ENCODE peak calls at places on chromosome 17, in seven cellular contexts. R is hepatocyte, V is neural progenitor cell, F is H9, U is SK-N-SH, S is endothelial cell of umbilical vein, W is fibroblast of lung. O is an unnamed sample.

GRCh38 chr17:55238931-55239297 is 25.8 kb upstream of the HLF start:
- DNase-seq in R (peak; percentile 41), V (peak; percentile 42), F (peak; percentile 64), U (peak; percentile 55), S (no peak), W (no peak), O (no peak)

GRCh38 chr17:7001562-7001961 is 5.7 kb downstream of the ALOX12 start:
- DNase-seq in R (no peak), V (peak; percentile 52), F (peak; percentile 76), U (no peak), S (peak; percentile 59), W (no peak), O (no peak)

GRCh38 chr17:47956818-47957590 is 679 bp downstream of the PRR15L start:
- DNase-seq in R (peak; percentile 47), V (no peak), F (no peak), U (no peak), S (no peak), W (no peak), O (no peak)

GRCh38 chr17:14373587-14374259 is 72.8 kb downstream of the HS3ST3B1 start:
- DNase-seq in R (peak; percentile 44), V (no peak), F (no peak), U (no peak), S (no peak), W (no peak), O (peak; percentile 58)

GRCh38 chr17:8359769-8360168 is 16.7 kb downstream of the KRABD2 start:
- DNase-seq in R (no peak), V (no peak), F (no peak), U (no peak), S (peak; percentile 95), W (peak; percentile 91), O (peak; percentile 71)

GRCh38 chr17:4584125-4584834 is at the start of gene SMTNL2:
- DNase-seq in R (peak; percentile 83), V (peak; percentile 72), F (peak; percentile 68), U (peak; percentile 64), S (no peak), W (no peak), O (no peak)

GRCh38 chr17:49993423-49994037 is 1.5 kb downstream of the DLX3 start:
- DNase-seq in R (peak; percentile 64), V (peak; percentile 76), F (peak; percentile 86), U (peak; percentile 71), S (no peak), W (peak; percentile 23), O (no peak)

GRCh38 chr17:48644159-48644558 is 18.0 kb upstream of the HOXB9 start:
- DNase-seq in R (no peak), V (no peak), F (no peak), U (peak; percentile 9), S (no peak), W (no peak), O (no peak)

GRCh38 chr17:77364381-77364911 is 223.7 kb downstream of the SEC14L1 start:
- DNase-seq in R (peak; percentile 4), V (no peak), F (no peak), U (no peak), S (no peak), W (no peak), O (no peak)

GRCh38 chr17:77366206-77366557 is 225.4 kb downstream of the SEC14L1 start:
- DNase-seq in R (no peak), V (no peak), F (no peak), U (no peak), S (no peak), W (no peak), O (no peak)

GRCh38 chr17:77363821-77364361 is 223.1 kb downstream of the SEC14L1 start:
- DNase-seq in R (peak; percentile 35), V (no peak), F (peak; percentile 29), U (peak; percentile 89), S (peak; percentile 34), W (peak; percentile 75), O (no peak)

GRCh38 chr17:77365584-77366186 is 224.9 kb downstream of the SEC14L1 start:
- DNase-seq in R (peak; percentile 66), V (no peak), F (no peak), U (peak; percentile 48), S (peak; percentile 33), W (peak; percentile 92), O (peak; percentile 65)

DNA sequence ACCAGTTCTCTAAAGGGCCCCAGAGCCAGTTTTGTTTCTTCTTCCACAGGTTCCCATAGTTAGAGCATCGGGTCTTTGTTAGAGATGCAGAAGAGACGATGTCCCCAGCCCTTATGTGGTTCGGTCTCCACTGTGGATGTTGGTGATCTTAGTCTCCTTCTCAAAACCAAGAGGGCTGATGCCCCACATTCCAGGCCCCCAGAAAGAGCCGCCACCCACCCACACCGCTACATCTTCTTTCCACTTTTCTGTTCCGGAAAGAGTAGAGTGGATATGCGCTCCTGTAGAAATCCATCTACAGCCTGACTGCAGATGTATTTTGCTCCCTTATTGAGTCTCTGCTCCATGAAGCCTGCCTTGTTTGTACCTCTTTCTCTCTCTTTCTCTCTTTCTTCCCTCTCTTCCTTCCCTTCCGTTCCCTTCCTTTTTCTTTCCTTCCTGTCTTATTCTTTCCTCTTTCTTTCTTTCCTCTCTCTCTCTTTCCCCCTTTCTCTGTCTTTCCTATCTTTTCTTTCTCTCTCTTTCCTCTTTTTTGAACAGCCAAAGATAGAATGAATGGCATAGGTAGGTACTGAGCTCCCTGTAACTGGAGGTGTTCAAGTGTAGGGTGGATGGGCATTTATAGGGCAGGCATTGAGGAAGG is 224.3 kb downstream of the SEC14L1 start:
- DNase-seq in R (no peak), V (no peak), F (no peak), U (no peak), S (no peak), W (no peak), O (no peak)
- H2AFZ ChIP-seq in R (no peak overlapping the region), V (no peak overlapping the region), F (no peak overlapping the region), U (no peak overlapping the region), S (peak overlapping the region; percentile 87), W (no peak overlapping the region), O (no peak overlapping the region)

DNA sequence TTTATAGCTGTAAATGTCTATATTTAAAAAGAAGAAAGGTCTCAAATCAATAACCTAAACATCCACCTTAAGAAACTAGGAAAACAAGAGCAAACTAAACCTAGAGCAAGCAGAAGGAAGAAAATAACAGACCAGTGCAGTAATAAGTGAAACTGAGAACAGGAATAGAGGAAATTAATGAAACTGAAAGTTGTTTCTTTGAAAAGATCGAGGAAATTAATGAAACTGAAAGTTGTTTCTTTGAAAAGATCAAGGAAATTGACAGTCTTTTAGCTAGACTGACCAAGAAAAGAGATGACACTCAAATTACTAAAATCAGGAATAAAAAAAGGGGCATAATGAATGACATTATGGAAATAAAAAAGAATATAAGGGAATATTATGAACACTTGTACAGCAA is 46.4 kb downstream of the SLFN5 start:
- DNase-seq in R (no peak), V (no peak), F (no peak), U (no peak), S (no peak), W (no peak), O (no peak)
- H3K4me2 ChIP-seq in R (no peak overlapping the region), V (no peak overlapping the region), F (no peak overlapping the region), U (no peak overlapping the region), S (no peak overlapping the region), W (no peak overlapping the region), O (no peak overlapping the region)

GRCh38 chr17:35359396-35359795 is 14.0 kb downstream of the SLFN11 start:
- DNase-seq in R (no peak), V (no peak), F (no peak), U (no peak), S (no peak), W (no peak), O (no peak)

DNA sequence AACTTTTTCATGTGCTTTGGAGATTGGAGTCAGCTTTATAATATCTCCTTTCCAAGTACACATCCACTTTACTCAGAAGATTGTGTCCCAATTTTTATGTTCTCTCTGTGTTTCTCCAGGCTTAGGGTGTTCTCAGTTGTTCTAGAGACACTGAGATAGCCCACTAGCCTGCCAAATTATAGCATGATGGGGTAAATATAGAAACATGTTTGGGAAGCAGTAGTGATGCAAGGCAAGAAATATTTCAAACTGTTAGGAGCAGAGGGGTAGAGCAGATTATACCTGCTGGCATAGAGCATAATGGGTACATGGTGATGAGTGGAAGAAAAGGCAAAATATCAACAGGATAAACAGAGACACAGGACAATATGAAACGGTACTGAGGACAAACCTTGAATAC is 12.4 kb downstream of the SLFN11 start:
- DNase-seq in R (no peak), V (no peak), F (no peak), U (no peak), S (no peak), W (no peak), O (no peak)
- H3K27me3 ChIP-seq in R (peaks cover 33% of the 10 kb centered on the region), V (peaks cover 81% of the 10 kb centered on the region), F (no peaks in the 10 kb centered on the region), U (peaks cover 12% of the 10 kb centered on the region), S (no peaks in the 10 kb centered on the region), W (no peaks in the 10 kb centered on the region), O (peaks cover 4% of the 10 kb centered on the region)

GRCh38 chr17:72163474-72163873 is 42.7 kb downstream of the SOX9 start:
- DNase-seq in R (no peak), V (no peak), F (no peak), U (no peak), S (no peak), W (no peak), O (no peak)

GRCh38 chr17:72164340-72164739 is 43.5 kb downstream of the SOX9 start:
- DNase-seq in R (no peak), V (no peak), F (no peak), U (no peak), S (no peak), W (no peak), O (no peak)

GRCh38 chr17:72162569-72162968 is 41.7 kb downstream of the SOX9 start:
- DNase-seq in R (no peak), V (no peak), F (no peak), U (no peak), S (no peak), W (no peak), O (no peak)

GRCh38 chr17:72158895-72159885 is 38.4 kb downstream of the SOX9 start:
- DNase-seq in R (no peak), V (no peak), F (peak; percentile 20), U (no peak), S (no peak), W (peak; percentile 48), O (no peak)
- H2AFZ ChIP-seq in R (no peak overlapping the region), V (no peak overlapping the region), F (no peak overlapping the region), U (no peak overlapping the region), S (no peak overlapping the region), W (no peak overlapping the region), O (no peak overlapping the region)

GRCh38 chr17:57257911-57258885 is 1.9 kb downstream of the MSI2 start:
- DNase-seq in R (no peak), V (peak; percentile 69), F (no peak), U (no peak), S (peak; percentile 33), W (peak; percentile 15), O (no peak)
- H3K4me2 ChIP-seq in R (peak overlapping the region; percentile 95), V (peak overlapping the region; percentile 86), F (peak overlapping the region; percentile 73), U (peak overlapping the region; percentile 91), S (peak overlapping the region; percentile 100), W (peak overlapping the region; percentile 94), O (peak overlapping the region; percentile 69)